ENCODE peak calls at places on chromosomes 11 and 22, in five cellular contexts. O, H, C, A and W are unnamed samples.
A peak's percentile ranks its signal among the peaks of the same experiment; 100 is the strongest.

GRCh38 chr22:20137671-20138416 is 6.2 kb downstream of the ZDHHC8 start:
- DNase-seq in O (no peak), H (no peak), C (no peak), A (no peak), W (no peak)

GRCh38 chr11:77205467-77206263 is 77.6 kb downstream of the MYO7A start:
- DNase-seq in O (no peak), H (peak; percentile 10), C (no peak), A (peak; percentile 58), W (no peak)

GRCh38 chr11:67409261-67409666 is 5.4 kb downstream of the TBC1D10C start:
- DNase-seq in O (no peak), H (no peak), C (peak; percentile 82), A (no peak), W (no peak)

GRCh38 chr11:9669954-9670353 is 6.1 kb downstream of the SWAP70 start:
- DNase-seq in O (no peak), H (no peak), C (no peak), A (no peak), W (no peak)

GRCh38 chr11:44726278-44727113 is at the start of gene TSPAN18:
- DNase-seq in O (peak; percentile 28), H (peak; percentile 37), C (peak; percentile 29), A (no peak), W (no peak)

GRCh38 chr11:34997872-34998548 is 81.6 kb downstream of the PDHX start:
- DNase-seq in O (no peak), H (no peak), C (no peak), A (no peak), W (no peak)

GRCh38 chr11:121909571-121909970 is 206.4 kb downstream of the BLID start:
- DNase-seq in O (no peak), H (no peak), C (no peak), A (no peak), W (no peak)

GRCh38 chr22:31451709-31452571 is 37.7 kb downstream of the EIF4ENIF1 start:
- DNase-seq in O (peak; percentile 18), H (no peak), C (no peak), A (no peak), W (no peak)

GRCh38 chr11:121476379-121477032 is 23.7 kb upstream of the SORL1-AS1 start:
- DNase-seq in O (no peak), H (no peak), C (no peak), A (no peak), W (no peak)

GRCh38 chr11:16938061-16938460 is 76.2 kb downstream of the PLEKHA7 start:
- DNase-seq in O (no peak), H (no peak), C (no peak), A (no peak), W (no peak)

GRCh38 chr11:134250675-134251074 is 2.5 kb downstream of the THYN1 start:
- DNase-seq in O (no peak), H (no peak), C (no peak), A (no peak), W (no peak)

GRCh38 chr11:77127969-77128691 is at the start of gene MYO7A:
- DNase-seq in O (peak; percentile 61), H (peak; percentile 59), C (no peak), A (peak; percentile 73), W (no peak)

GRCh38 chr22:33105501-33105911 is 47.3 kb upstream of the SYN3 start:
- DNase-seq in O (no peak), H (peak; percentile 42), C (no peak), A (no peak), W (no peak)

GRCh38 chr11:41115066-41115465 is 344.4 kb downstream of the LRRC4C start:
- DNase-seq in O (no peak), H (no peak), C (no peak), A (no peak), W (no peak)

GRCh38 chr11:80958414-80958813 is 1517.6 kb upstream of the TENM4 start:
- DNase-seq in O (no peak), H (no peak), C (no peak), A (no peak), W (no peak)

GRCh38 chr11:32751381-32751780 is 43.1 kb downstream of the CCDC73 start:
- DNase-seq in O (no peak), H (no peak), C (no peak), A (no peak), W (no peak)

GRCh38 chr11:40619631-40620030 is 839.8 kb downstream of the LRRC4C start:
- DNase-seq in O (no peak), H (no peak), C (no peak), A (no peak), W (no peak)

GRCh38 chr11:62149986-62150886 is 26.4 kb downstream of the INCENP start:
- DNase-seq in O (peak; percentile 10), H (no peak), C (no peak), A (peak; percentile 51), W (no peak)
- TF ChIP-seq CTCF in O (no peak), H (no peak), C (no peak), A (no peak), W (no peak)

GRCh38 chr22:21861290-21861848 is 6.1 kb downstream of the MAPK1 start:
- DNase-seq in O (peak; percentile 18), H (no peak), C (no peak), A (no peak), W (no peak)

GRCh38 chr22:21858025-21858764 is 9.2 kb downstream of the MAPK1 start:
- DNase-seq in O (no peak), H (no peak), C (no peak), A (no peak), W (no peak)

GRCh38 chr22:21861856-21862255 is 5.6 kb downstream of the MAPK1 start:
- DNase-seq in O (no peak), H (no peak), C (no peak), A (no peak), W (no peak)

GRCh38 chr22:21862386-21863242 is 4.8 kb downstream of the MAPK1 start:
- DNase-seq in O (no peak), H (no peak), C (no peak), A (no peak), W (no peak)

GRCh38 chr22:21860640-21861039 is 6.8 kb downstream of the MAPK1 start:
- DNase-seq in O (no peak), H (no peak), C (no peak), A (no peak), W (no peak)
- H3K27ac ChIP-seq in O (no peak overlapping the region), H (no peak overlapping the region), C (no peak overlapping the region), A (no peak overlapping the region), W (no peak overlapping the region)

GRCh38 chr11:12692238-12693074 is 18.2 kb downstream of the TEAD1 start:
- DNase-seq in O (peak; percentile 95), H (peak; percentile 93), C (no peak), A (peak; percentile 82), W (peak; percentile 77)
- TF ChIP-seq CTCF in O (no peak), H (no peak), C (no peak), A (no peak), W (no peak)

GRCh38 chr11:2647953-2648352 is 51.8 kb downstream of the KCNQ1OT1 start:
- DNase-seq in O (no peak), H (no peak), C (no peak), A (no peak), W (no peak)
- H3K27ac ChIP-seq in O (no peak overlapping the region), H (no peak overlapping the region), C (no peak overlapping the region), A (no peak overlapping the region), W (no peak overlapping the region)

GRCh38 chr22:44807915-44808690 is 55.7 kb downstream of the ARHGAP8 start:
- DNase-seq in O (no peak), H (no peak), C (no peak), A (no peak), W (no peak)
- TF ChIP-seq CTCF in O (no peak), H (no peak), C (no peak), A (no peak), W (no peak)

GRCh38 chr11:47516155-47516554 is 36.8 kb downstream of the CELF1 start:
- DNase-seq in O (no peak), H (no peak), C (no peak), A (no peak), W (no peak)
- H3K27ac ChIP-seq in O (no peak overlapping the region), H (no peak overlapping the region), C (no peak overlapping the region), A (no peak overlapping the region), W (peak overlapping the region; percentile 75)

DNA sequence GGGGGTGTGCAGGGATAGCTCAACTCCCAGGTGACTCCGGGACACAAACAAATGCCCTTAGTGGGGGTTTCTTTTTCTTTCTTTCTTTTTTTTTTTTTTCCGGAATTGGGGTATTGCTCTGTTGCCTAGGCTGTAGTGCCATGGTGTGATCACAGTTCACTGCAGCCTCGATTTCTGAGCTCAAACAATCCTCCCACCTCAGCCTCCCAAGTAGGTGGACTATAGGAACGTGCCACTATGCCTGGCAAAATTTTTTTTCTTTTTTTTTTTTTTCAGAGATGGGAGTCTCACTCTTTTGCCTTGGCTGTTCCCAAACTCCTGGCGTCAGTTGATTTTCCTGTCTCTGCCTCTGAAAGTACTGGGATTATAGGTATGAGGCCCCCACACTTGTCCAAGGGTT is 13.8 kb upstream of the ZNF280A start:
- DNase-seq in O (no peak), H (no peak), C (no peak), A (no peak), W (no peak)
- TF ChIP-seq CTCF in O (no peak), H (no peak), C (no peak), A (no peak), W (no peak)

DNA sequence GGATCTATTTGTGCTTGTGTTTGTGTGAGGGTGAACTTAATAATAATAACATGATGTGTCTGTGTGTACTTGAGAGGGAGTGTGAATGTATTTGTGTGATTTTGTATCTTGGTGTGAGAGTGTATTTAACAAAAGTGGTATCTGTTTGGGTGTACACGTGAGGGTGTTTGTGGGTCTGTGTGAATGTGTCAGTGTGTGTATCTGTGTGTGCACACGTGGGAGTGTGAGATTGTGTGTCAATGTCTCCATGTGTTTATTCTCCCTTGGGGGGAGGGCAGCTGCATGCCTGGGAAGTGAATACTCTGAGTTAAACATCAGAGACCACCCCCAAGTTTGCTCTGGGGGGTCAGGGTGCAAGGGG is 15.0 kb upstream of the RPS19BP1 start:
- DNase-seq in O (no peak), H (no peak), C (no peak), A (no peak), W (no peak)
- H3K27ac ChIP-seq in O (no peak overlapping the region), H (no peak overlapping the region), C (no peak overlapping the region), A (no peak overlapping the region), W (no peak overlapping the region)